ENCODE peak calls at places on chromosomes 12 and 14, in ten cellular contexts. One of them, this sample, is unnamed.
A peak's percentile ranks its signal among the peaks of the same experiment; 100 is the strongest.

GRCh38 chr14:80977103-80977728 is 21.8 kb downstream of the TSHR start:
- DNase-seq in tibial nerve: no peak
- DNase-seq in heart left ventricle: no peak
- DNase-seq in testis: no peak
- DNase-seq in A549: no peak
- DNase-seq in prostate gland: no peak
- DNase-seq in suprapubic skin: no peak
- DNase-seq in adrenal gland: no peak
- DNase-seq in body of pancreas: no peak
- DNase-seq in breast epithelium: no peak
- DNase-seq in this sample: no peak

GRCh38 chr14:74501135-74501614 is 7.6 kb downstream of the ISCA2 start:
- DNase-seq in tibial nerve: peak; percentile 75
- DNase-seq in heart left ventricle: peak; percentile 49
- DNase-seq in testis: peak; percentile 88
- DNase-seq in A549: peak; percentile 68
- DNase-seq in prostate gland: peak; percentile 76
- DNase-seq in suprapubic skin: no peak
- DNase-seq in adrenal gland: peak; percentile 88
- DNase-seq in body of pancreas: peak; percentile 78
- DNase-seq in breast epithelium: peak; percentile 87
- DNase-seq in this sample: no peak

GRCh38 chr12:112261559-112261958 is 120.7 kb downstream of the HECTD4 start:
- DNase-seq in tibial nerve: no peak
- DNase-seq in heart left ventricle: no peak
- DNase-seq in testis: no peak
- DNase-seq in A549: peak; percentile 35
- DNase-seq in prostate gland: no peak
- DNase-seq in suprapubic skin: no peak
- DNase-seq in adrenal gland: no peak
- DNase-seq in body of pancreas: no peak
- DNase-seq in breast epithelium: no peak
- DNase-seq in this sample: no peak

GRCh38 chr14:38143651-38144505 is 63.8 kb upstream of the SSTR1 start:
- DNase-seq in tibial nerve: no peak
- DNase-seq in heart left ventricle: no peak
- DNase-seq in testis: no peak
- DNase-seq in A549: no peak
- DNase-seq in prostate gland: no peak
- DNase-seq in suprapubic skin: no peak
- DNase-seq in adrenal gland: no peak
- DNase-seq in body of pancreas: no peak
- DNase-seq in breast epithelium: no peak
- DNase-seq in this sample: no peak

GRCh38 chr12:28583771-28584261 is 393.6 kb downstream of the CCDC91 start:
- DNase-seq in tibial nerve: no peak
- DNase-seq in heart left ventricle: no peak
- DNase-seq in testis: no peak
- DNase-seq in A549: peak; percentile 25
- DNase-seq in prostate gland: no peak
- DNase-seq in suprapubic skin: no peak
- DNase-seq in adrenal gland: no peak
- DNase-seq in body of pancreas: no peak
- DNase-seq in breast epithelium: no peak
- DNase-seq in this sample: no peak

GRCh38 chr12:112353389-112353788 is 28.8 kb downstream of the HECTD4 start:
- DNase-seq in tibial nerve: no peak
- DNase-seq in heart left ventricle: no peak
- DNase-seq in testis: no peak
- DNase-seq in A549: peak; percentile 37
- DNase-seq in prostate gland: no peak
- DNase-seq in suprapubic skin: no peak
- DNase-seq in adrenal gland: no peak
- DNase-seq in body of pancreas: no peak
- DNase-seq in breast epithelium: no peak
- DNase-seq in this sample: no peak

GRCh38 chr12:112822056-112822455 is 30.5 kb downstream of the RPH3A start:
- DNase-seq in tibial nerve: no peak
- DNase-seq in heart left ventricle: no peak
- DNase-seq in testis: no peak
- DNase-seq in A549: no peak
- DNase-seq in prostate gland: no peak
- DNase-seq in suprapubic skin: no peak
- DNase-seq in adrenal gland: peak; percentile 51
- DNase-seq in body of pancreas: no peak
- DNase-seq in breast epithelium: no peak
- DNase-seq in this sample: no peak

GRCh38 chr12:84826925-84827324 is 85.7 kb downstream of the SLC6A15 start:
- DNase-seq in tibial nerve: no peak
- DNase-seq in heart left ventricle: no peak
- DNase-seq in testis: no peak
- DNase-seq in A549: no peak
- DNase-seq in prostate gland: no peak
- DNase-seq in suprapubic skin: no peak
- DNase-seq in adrenal gland: no peak
- DNase-seq in body of pancreas: no peak
- DNase-seq in breast epithelium: no peak
- DNase-seq in this sample: no peak

GRCh38 chr14:58697266-58697926 is 59.6 kb downstream of the DACT1 start:
- DNase-seq in tibial nerve: no peak
- DNase-seq in heart left ventricle: no peak
- DNase-seq in testis: no peak
- DNase-seq in A549: no peak
- DNase-seq in prostate gland: no peak
- DNase-seq in suprapubic skin: no peak
- DNase-seq in adrenal gland: no peak
- DNase-seq in body of pancreas: no peak
- DNase-seq in breast epithelium: no peak
- DNase-seq in this sample: no peak

GRCh38 chr12:69415471-69416275 is 54.5 kb upstream of the FRS2 start:
- DNase-seq in tibial nerve: peak; percentile 80
- DNase-seq in heart left ventricle: peak; percentile 30
- DNase-seq in testis: peak; percentile 65
- DNase-seq in A549: peak; percentile 69
- DNase-seq in prostate gland: peak; percentile 36
- DNase-seq in suprapubic skin: no peak
- DNase-seq in adrenal gland: peak; percentile 89
- DNase-seq in body of pancreas: peak; percentile 50
- DNase-seq in breast epithelium: peak; percentile 27
- DNase-seq in this sample: peak; percentile 12

GRCh38 chr12:20429876-20430275 is 61.5 kb downstream of the PDE3A start:
- DNase-seq in tibial nerve: no peak
- DNase-seq in heart left ventricle: no peak
- DNase-seq in testis: no peak
- DNase-seq in A549: no peak
- DNase-seq in prostate gland: no peak
- DNase-seq in suprapubic skin: no peak
- DNase-seq in adrenal gland: no peak
- DNase-seq in body of pancreas: no peak
- DNase-seq in breast epithelium: no peak
- DNase-seq in this sample: no peak

GRCh38 chr12:87150969-87151662 is 878.1 kb downstream of the C12orf50 start:
- DNase-seq in tibial nerve: no peak
- DNase-seq in heart left ventricle: no peak
- DNase-seq in testis: no peak
- DNase-seq in A549: peak; percentile 32
- DNase-seq in prostate gland: no peak
- DNase-seq in suprapubic skin: no peak
- DNase-seq in adrenal gland: no peak
- DNase-seq in body of pancreas: no peak
- DNase-seq in breast epithelium: no peak
- DNase-seq in this sample: no peak

GRCh38 chr14:24177928-24178327 is 6.0 kb downstream of the REC8 start:
- DNase-seq in tibial nerve: no peak
- DNase-seq in heart left ventricle: no peak
- DNase-seq in testis: no peak
- DNase-seq in A549: no peak
- DNase-seq in prostate gland: no peak
- DNase-seq in suprapubic skin: no peak
- DNase-seq in adrenal gland: no peak
- DNase-seq in body of pancreas: no peak
- DNase-seq in breast epithelium: no peak
- DNase-seq in this sample: no peak

GRCh38 chr14:59919582-59920377 is at the start of gene LRRC9:
- DNase-seq in tibial nerve: no peak
- DNase-seq in heart left ventricle: no peak
- DNase-seq in testis: peak; percentile 73
- DNase-seq in A549: no peak
- DNase-seq in prostate gland: peak; percentile 35
- DNase-seq in suprapubic skin: no peak
- DNase-seq in adrenal gland: peak; percentile 83
- DNase-seq in body of pancreas: peak; percentile 64
- DNase-seq in breast epithelium: no peak
- DNase-seq in this sample: no peak

GRCh38 chr14:51540364-51540763 is 111.3 kb upstream of the FRMD6 start:
- DNase-seq in tibial nerve: no peak
- DNase-seq in heart left ventricle: no peak
- DNase-seq in testis: no peak
- DNase-seq in A549: no peak
- DNase-seq in prostate gland: no peak
- DNase-seq in suprapubic skin: no peak
- DNase-seq in adrenal gland: no peak
- DNase-seq in body of pancreas: no peak
- DNase-seq in breast epithelium: no peak
- DNase-seq in this sample: no peak

GRCh38 chr12:25276199-25276937 is 25.6 kb upstream of the KRAS start:
- DNase-seq in tibial nerve: peak; percentile 27
- DNase-seq in heart left ventricle: no peak
- DNase-seq in testis: no peak
- DNase-seq in A549: peak; percentile 88
- DNase-seq in prostate gland: peak; percentile 16
- DNase-seq in suprapubic skin: no peak
- DNase-seq in adrenal gland: peak; percentile 74
- DNase-seq in body of pancreas: peak; percentile 75
- DNase-seq in breast epithelium: no peak
- DNase-seq in this sample: peak; percentile 21

GRCh38 chr14:23530360-23531055 is 21.1 kb downstream of the ZFHX2 start:
- DNase-seq in tibial nerve: no peak
- DNase-seq in heart left ventricle: no peak
- DNase-seq in testis: no peak
- DNase-seq in A549: no peak
- DNase-seq in prostate gland: no peak
- DNase-seq in suprapubic skin: no peak
- DNase-seq in adrenal gland: no peak
- DNase-seq in body of pancreas: no peak
- DNase-seq in breast epithelium: no peak
- DNase-seq in this sample: no peak

DNA sequence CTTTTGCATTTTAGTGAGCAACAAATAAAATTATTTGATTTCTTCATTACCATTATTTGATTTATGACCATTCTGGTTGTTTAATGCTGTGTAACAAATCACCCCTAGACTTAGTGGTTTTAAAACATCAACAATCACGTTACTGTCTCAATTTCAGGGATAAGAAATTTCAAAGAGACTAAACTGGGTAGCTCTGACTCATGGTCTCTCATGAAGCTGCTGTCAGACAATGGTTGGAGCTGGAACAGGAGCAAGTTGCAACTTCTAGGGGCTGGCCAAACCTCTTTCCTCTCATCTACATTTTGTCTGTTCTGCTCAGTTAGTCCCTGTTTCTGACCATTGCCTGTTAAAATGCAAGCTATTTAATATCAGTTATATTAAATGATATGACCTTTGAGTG is 517.0 kb downstream of the KCNH5 start:
- DNase-seq in tibial nerve: no peak
- DNase-seq in heart left ventricle: no peak
- DNase-seq in testis: no peak
- DNase-seq in A549: no peak
- DNase-seq in prostate gland: no peak
- DNase-seq in suprapubic skin: no peak
- DNase-seq in adrenal gland: no peak
- DNase-seq in body of pancreas: no peak
- DNase-seq in breast epithelium: no peak
- DNase-seq in this sample: no peak
- H3K9me3 ChIP-seq in tibial nerve: no peaks in the 10 kb centered on the region
- H3K9me3 ChIP-seq in heart left ventricle: no peaks in the 10 kb centered on the region
- H3K9me3 ChIP-seq in testis: no peaks in the 10 kb centered on the region
- H3K9me3 ChIP-seq in A549: no peaks in the 10 kb centered on the region
- H3K9me3 ChIP-seq in prostate gland: no peaks in the 10 kb centered on the region
- H3K9me3 ChIP-seq in suprapubic skin: no peaks in the 10 kb centered on the region
- H3K9me3 ChIP-seq in adrenal gland: no peaks in the 10 kb centered on the region
- H3K9me3 ChIP-seq in body of pancreas: no peaks in the 10 kb centered on the region
- H3K9me3 ChIP-seq in breast epithelium: no peaks in the 10 kb centered on the region
- H3K9me3 ChIP-seq in this sample: no peaks in the 10 kb centered on the region

GRCh38 chr12:66600805-66601392 is 78.0 kb downstream of the GRIP1 start:
- DNase-seq in tibial nerve: no peak
- DNase-seq in heart left ventricle: no peak
- DNase-seq in testis: no peak
- DNase-seq in A549: no peak
- DNase-seq in prostate gland: no peak
- DNase-seq in suprapubic skin: no peak
- DNase-seq in adrenal gland: no peak
- DNase-seq in body of pancreas: no peak
- DNase-seq in breast epithelium: no peak
- DNase-seq in this sample: no peak
- H3K4me1 ChIP-seq in tibial nerve: no peaks in the 10 kb centered on the region
- H3K4me1 ChIP-seq in heart left ventricle: no peaks in the 10 kb centered on the region
- H3K4me1 ChIP-seq in testis: no peaks in the 10 kb centered on the region
- H3K4me1 ChIP-seq in A549: peaks cover 7% of the 10 kb centered on the region
- H3K4me1 ChIP-seq in prostate gland: no peaks in the 10 kb centered on the region
- H3K4me1 ChIP-seq in suprapubic skin: no peaks in the 10 kb centered on the region
- H3K4me1 ChIP-seq in adrenal gland: no peaks in the 10 kb centered on the region
- H3K4me1 ChIP-seq in body of pancreas: no peaks in the 10 kb centered on the region
- H3K4me1 ChIP-seq in breast epithelium: no peaks in the 10 kb centered on the region
- H3K4me1 ChIP-seq in this sample: no peaks in the 10 kb centered on the region

GRCh38 chr14:69766984-69767368 is at the start of gene SRSF5:
- DNase-seq in tibial nerve: peak; percentile 94
- DNase-seq in heart left ventricle: peak; percentile 98
- DNase-seq in testis: peak; percentile 98
- DNase-seq in A549: peak; percentile 98
- DNase-seq in prostate gland: peak; percentile 95
- DNase-seq in suprapubic skin: peak; percentile 98
- DNase-seq in adrenal gland: peak; percentile 98
- DNase-seq in body of pancreas: peak; percentile 96
- DNase-seq in breast epithelium: peak; percentile 97
- DNase-seq in this sample: peak; percentile 94
- TF ChIP-seq POLR2A in tibial nerve: peak; percentile 98
- TF ChIP-seq POLR2A in heart left ventricle: peak; percentile 97
- TF ChIP-seq POLR2A in testis: peak; percentile 97
- TF ChIP-seq POLR2A in A549: peak; percentile 99
- TF ChIP-seq POLR2A in prostate gland: peak; percentile 99
- TF ChIP-seq POLR2A in suprapubic skin: peak; percentile 99
- TF ChIP-seq POLR2A in adrenal gland: peak; percentile 99
- TF ChIP-seq POLR2A in body of pancreas: peak; percentile 100
- TF ChIP-seq POLR2A in breast epithelium: peak; percentile 98
- TF ChIP-seq POLR2A in this sample: peak; percentile 97

GRCh38 chr14:33404964-33405574 is 466.4 kb downstream of the NPAS3 start:
- DNase-seq in tibial nerve: no peak
- DNase-seq in heart left ventricle: no peak
- DNase-seq in testis: no peak
- DNase-seq in A549: no peak
- DNase-seq in prostate gland: no peak
- DNase-seq in suprapubic skin: no peak
- DNase-seq in adrenal gland: no peak
- DNase-seq in body of pancreas: no peak
- DNase-seq in breast epithelium: no peak
- DNase-seq in this sample: no peak
- H3K9me3 ChIP-seq in tibial nerve: no peaks in the 10 kb centered on the region
- H3K9me3 ChIP-seq in heart left ventricle: no peaks in the 10 kb centered on the region
- H3K9me3 ChIP-seq in testis: no peaks in the 10 kb centered on the region
- H3K9me3 ChIP-seq in A549: no peaks in the 10 kb centered on the region
- H3K9me3 ChIP-seq in prostate gland: no peaks in the 10 kb centered on the region
- H3K9me3 ChIP-seq in suprapubic skin: peaks cover 4% of the 10 kb centered on the region
- H3K9me3 ChIP-seq in adrenal gland: no peaks in the 10 kb centered on the region
- H3K9me3 ChIP-seq in body of pancreas: no peaks in the 10 kb centered on the region
- H3K9me3 ChIP-seq in breast epithelium: peaks cover 7% of the 10 kb centered on the region
- H3K9me3 ChIP-seq in this sample: no peaks in the 10 kb centered on the region

This sample was measured in gastrocnemius medialis.